ENCODE peak calls at places on chromosomes 4 and X, in seven cellular contexts. One of them, this sample, is unnamed.

GRCh38 chr4:105305019-105305836 is 158.6 kb downstream of the TET2 start:
- DNase-seq in neuronal stem cell: no peak
- DNase-seq in IMR-90: no peak
- DNase-seq in H9: no peak
- DNase-seq in H1: no peak
- DNase-seq in mesenchymal stem cell: no peak
- DNase-seq in trophoblast cell: no peak
- DNase-seq in this sample: no peak

GRCh38 chrX:47607091-47607490 is 12.6 kb downstream of the SYN1 start:
- DNase-seq in trophoblast cell: no peak
- DNase-seq in IMR-90: no peak
- DNase-seq in H1: no peak
- DNase-seq in mesenchymal stem cell: peak; percentile 22
- DNase-seq in H9: no peak
- DNase-seq in neuronal stem cell: no peak
- DNase-seq in this sample: no peak

GRCh38 chr4:61068025-61068424 is 132.1 kb upstream of the ADGRL3 start:
- DNase-seq in neuronal stem cell: no peak
- DNase-seq in IMR-90: no peak
- DNase-seq in H9: no peak
- DNase-seq in mesenchymal stem cell: no peak
- DNase-seq in H1: no peak
- DNase-seq in trophoblast cell: no peak
- DNase-seq in this sample: no peak

GRCh38 chr4:38099908-38100407 is 139.8 kb downstream of the PTTG2 start:
- DNase-seq in neuronal stem cell: no peak
- DNase-seq in IMR-90: peak; percentile 87
- DNase-seq in H1: no peak
- DNase-seq in mesenchymal stem cell: peak; percentile 95
- DNase-seq in trophoblast cell: peak; percentile 51
- DNase-seq in H9: no peak
- DNase-seq in this sample: no peak

GRCh38 chr4:115028682-115029385 is 84.6 kb downstream of the NDST4 start:
- DNase-seq in trophoblast cell: no peak
- DNase-seq in H1: no peak
- DNase-seq in mesenchymal stem cell: no peak
- DNase-seq in neuronal stem cell: no peak
- DNase-seq in H9: no peak
- DNase-seq in IMR-90: no peak
- DNase-seq in this sample: peak; percentile 6

GRCh38 chr4:110869114-110869513 is 246.2 kb upstream of the PITX2 start:
- DNase-seq in IMR-90: peak; percentile 79
- DNase-seq in H1: no peak
- DNase-seq in neuronal stem cell: no peak
- DNase-seq in mesenchymal stem cell: no peak
- DNase-seq in H9: no peak
- DNase-seq in trophoblast cell: no peak
- DNase-seq in this sample: no peak

GRCh38 chrX:77505227-77505626 is 58.0 kb downstream of the FGF16 start:
- DNase-seq in neuronal stem cell: no peak
- DNase-seq in IMR-90: peak; percentile 69
- DNase-seq in trophoblast cell: no peak
- DNase-seq in H1: no peak
- DNase-seq in H9: no peak
- DNase-seq in mesenchymal stem cell: peak; percentile 31
- DNase-seq in this sample: no peak

GRCh38 chrX:104117753-104118152 is 5.4 kb downstream of the ZCCHC18 start:
- DNase-seq in H1: no peak
- DNase-seq in IMR-90: no peak
- DNase-seq in neuronal stem cell: no peak
- DNase-seq in H9: no peak
- DNase-seq in trophoblast cell: no peak
- DNase-seq in mesenchymal stem cell: no peak
- DNase-seq in this sample: no peak

GRCh38 chr4:48109413-48110263 is 24.4 kb downstream of the TXK start:
- DNase-seq in neuronal stem cell: no peak
- DNase-seq in trophoblast cell: peak; percentile 33
- DNase-seq in H9: no peak
- DNase-seq in H1: no peak
- DNase-seq in mesenchymal stem cell: peak; percentile 46
- DNase-seq in IMR-90: peak; percentile 40
- DNase-seq in this sample: peak; percentile 83

GRCh38 chr4:3768842-3769641 is 2.9 kb downstream of the ADRA2C start:
- DNase-seq in mesenchymal stem cell: no peak
- DNase-seq in H9: no peak
- DNase-seq in IMR-90: no peak
- DNase-seq in trophoblast cell: no peak
- DNase-seq in neuronal stem cell: no peak
- DNase-seq in H1: no peak
- DNase-seq in this sample: no peak
- H3K27me3 ChIP-seq in mesenchymal stem cell: peaks cover 69% of the 10 kb centered on the region
- H3K27me3 ChIP-seq in H9: peaks cover 6% of the 10 kb centered on the region
- H3K27me3 ChIP-seq in IMR-90: peaks cover 77% of the 10 kb centered on the region
- H3K27me3 ChIP-seq in trophoblast cell: peaks cover 10% of the 10 kb centered on the region
- H3K27me3 ChIP-seq in neuronal stem cell: peaks cover 85% of the 10 kb centered on the region
- H3K27me3 ChIP-seq in H1: peaks cover 38% of the 10 kb centered on the region
- H3K27me3 ChIP-seq in this sample: no peaks in the 10 kb centered on the region

DNA sequence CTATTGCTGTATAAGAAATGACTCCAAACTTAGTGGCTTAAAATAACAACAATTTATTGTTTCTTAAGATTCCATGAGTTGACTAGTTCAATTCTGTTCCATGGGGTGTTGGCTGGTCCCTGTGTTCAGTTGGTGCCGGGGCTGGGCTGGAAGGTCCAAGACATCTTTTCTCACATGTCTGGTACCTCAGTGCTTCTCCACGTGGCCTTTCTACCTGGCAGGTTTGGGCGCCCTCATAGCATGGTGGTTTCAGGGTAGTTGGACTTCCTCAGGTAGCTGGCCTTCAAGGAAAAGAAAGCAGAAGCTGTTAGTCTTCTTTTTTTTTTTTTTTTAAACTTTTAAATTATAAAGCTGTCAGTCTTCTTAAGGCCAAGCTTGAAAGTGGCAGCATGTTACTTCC is 104.6 kb upstream of the LIMCH1 start:
- DNase-seq in H1: no peak
- DNase-seq in mesenchymal stem cell: no peak
- DNase-seq in trophoblast cell: no peak
- DNase-seq in H9: no peak
- DNase-seq in neuronal stem cell: no peak
- DNase-seq in IMR-90: no peak
- DNase-seq in this sample: no peak
- H3K4ac ChIP-seq in H1: peak overlapping the region; percentile 96
- H3K4ac ChIP-seq in mesenchymal stem cell: no peak overlapping the region
- H3K4ac ChIP-seq in trophoblast cell: peak overlapping the region; percentile 64
- H3K4ac ChIP-seq in H9: peak overlapping the region; percentile 29
- H3K4ac ChIP-seq in neuronal stem cell: no peak overlapping the region
- H3K4ac ChIP-seq in IMR-90: no peak overlapping the region
- H3K4ac ChIP-seq in this sample: peak overlapping the region; percentile 88

GRCh38 chrX:115229337-115229991 is 4.4 kb downstream of the LRCH2 start:
- DNase-seq in IMR-90: no peak
- DNase-seq in H1: no peak
- DNase-seq in neuronal stem cell: no peak
- DNase-seq in trophoblast cell: no peak
- DNase-seq in H9: no peak
- DNase-seq in mesenchymal stem cell: no peak
- DNase-seq in this sample: no peak

GRCh38 chrX:115234220-115234557 is 293 bp upstream of the LRCH2 start:
- DNase-seq in mesenchymal stem cell: peak; percentile 65
- DNase-seq in trophoblast cell: no peak
- DNase-seq in H1: no peak
- DNase-seq in H9: no peak
- DNase-seq in IMR-90: no peak
- DNase-seq in neuronal stem cell: no peak
- DNase-seq in this sample: no peak

GRCh38 chrX:115232933-115233496 is 881 bp downstream of the LRCH2 start:
- DNase-seq in H1: no peak
- DNase-seq in IMR-90: no peak
- DNase-seq in trophoblast cell: no peak
- DNase-seq in H9: no peak
- DNase-seq in mesenchymal stem cell: no peak
- DNase-seq in neuronal stem cell: no peak
- DNase-seq in this sample: no peak

DNA sequence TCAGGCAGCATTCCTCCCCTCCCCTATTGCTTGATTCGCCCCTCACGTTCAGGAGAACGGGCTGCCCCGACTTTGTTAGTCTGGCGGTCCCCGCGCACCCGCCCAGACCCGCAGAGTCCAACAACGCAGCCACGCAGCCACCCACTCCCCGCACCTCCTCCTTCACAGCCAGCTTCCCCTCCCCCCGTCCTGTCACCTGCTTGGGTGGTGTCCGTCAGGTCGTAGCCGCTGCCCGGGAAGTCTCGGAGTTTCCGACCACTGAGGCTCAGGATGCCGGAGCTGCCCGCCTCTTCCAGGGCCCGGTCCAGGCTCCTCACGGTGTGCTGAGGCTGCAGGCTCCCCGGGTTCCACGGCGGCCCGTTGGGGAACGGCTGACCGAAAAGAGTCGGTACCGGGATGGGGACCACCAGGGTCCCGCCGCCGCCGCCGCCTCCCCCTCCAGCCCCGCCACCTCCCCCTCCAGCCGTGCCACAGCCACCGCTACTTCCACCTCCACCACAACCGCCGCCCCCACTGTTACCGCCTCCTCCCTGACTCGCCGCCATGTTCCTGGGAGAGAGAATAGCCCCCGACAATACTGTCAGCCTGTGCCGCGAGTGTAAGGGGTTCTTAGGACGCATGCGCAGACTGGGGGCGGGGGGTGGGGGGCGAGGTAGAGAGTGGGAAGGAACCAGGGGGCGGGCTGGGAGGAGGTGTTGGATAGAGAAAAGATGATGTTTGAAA is at the start of gene LRCH2:
- DNase-seq in mesenchymal stem cell: peak; percentile 62
- DNase-seq in IMR-90: peak; percentile 41
- DNase-seq in H9: peak; percentile 69
- DNase-seq in neuronal stem cell: peak; percentile 49
- DNase-seq in trophoblast cell: no peak
- DNase-seq in H1: peak; percentile 55
- DNase-seq in this sample: peak; percentile 30
- H3K9ac ChIP-seq in mesenchymal stem cell: peak within 1 kb of the TSS; percentile 85
- H3K9ac ChIP-seq in IMR-90: peak within 1 kb of the TSS; percentile 87
- H3K9ac ChIP-seq in H9: peak within 1 kb of the TSS; percentile 38
- H3K9ac ChIP-seq in neuronal stem cell: peak within 1 kb of the TSS; percentile 88
- H3K9ac ChIP-seq in trophoblast cell: no peak within 1 kb of the TSS
- H3K9ac ChIP-seq in H1: peak within 1 kb of the TSS; percentile 7
- H3K9ac ChIP-seq in this sample: no peak within 1 kb of the TSS

GRCh38 chrX:120308558-120308957 is 2.7 kb downstream of the TMEM255A start:
- DNase-seq in trophoblast cell: no peak
- DNase-seq in H1: peak; percentile 60
- DNase-seq in IMR-90: no peak
- DNase-seq in H9: peak; percentile 79
- DNase-seq in mesenchymal stem cell: no peak
- DNase-seq in neuronal stem cell: peak; percentile 53
- DNase-seq in this sample: peak; percentile 84

GRCh38 chrX:120311632-120312000 is 355 bp upstream of the TMEM255A start:
- DNase-seq in H9: no peak
- DNase-seq in neuronal stem cell: no peak
- DNase-seq in H1: no peak
- DNase-seq in trophoblast cell: no peak
- DNase-seq in mesenchymal stem cell: no peak
- DNase-seq in IMR-90: no peak
- DNase-seq in this sample: no peak

GRCh38 chrX:120310861-120311631 is at the start of gene TMEM255A:
- DNase-seq in mesenchymal stem cell: no peak
- DNase-seq in H1: peak; percentile 56
- DNase-seq in IMR-90: no peak
- DNase-seq in neuronal stem cell: peak; percentile 18
- DNase-seq in H9: peak; percentile 61
- DNase-seq in trophoblast cell: peak; percentile 7
- DNase-seq in this sample: peak; percentile 71

GRCh38 chrX:120308959-120309872 is 2.0 kb downstream of the TMEM255A start:
- DNase-seq in mesenchymal stem cell: peak; percentile 47
- DNase-seq in trophoblast cell: peak; percentile 24
- DNase-seq in neuronal stem cell: peak; percentile 54
- DNase-seq in H9: peak; percentile 81
- DNase-seq in IMR-90: peak; percentile 14
- DNase-seq in H1: peak; percentile 52
- DNase-seq in this sample: peak; percentile 94

GRCh38 chrX:120309873-120310730 is 1.2 kb downstream of the TMEM255A start:
- DNase-seq in mesenchymal stem cell: no peak
- DNase-seq in trophoblast cell: peak; percentile 3
- DNase-seq in IMR-90: no peak
- DNase-seq in neuronal stem cell: peak; percentile 26
- DNase-seq in H1: peak; percentile 48
- DNase-seq in H9: peak; percentile 31
- DNase-seq in this sample: peak; percentile 82
- H3K27me3 ChIP-seq in mesenchymal stem cell: peaks cover 62% of the 10 kb centered on the region
- H3K27me3 ChIP-seq in trophoblast cell: peaks cover 19% of the 10 kb centered on the region
- H3K27me3 ChIP-seq in IMR-90: peaks cover 34% of the 10 kb centered on the region
- H3K27me3 ChIP-seq in neuronal stem cell: peaks cover 77% of the 10 kb centered on the region
- H3K27me3 ChIP-seq in H1: peaks cover 63% of the 10 kb centered on the region
- H3K27me3 ChIP-seq in H9: peaks cover 37% of the 10 kb centered on the region
- H3K27me3 ChIP-seq in this sample: no peaks in the 10 kb centered on the region

GRCh38 chr4:186196063-186196462 is 4.7 kb downstream of the CYP4V2 start:
- DNase-seq in neuronal stem cell: no peak
- DNase-seq in H9: no peak
- DNase-seq in mesenchymal stem cell: no peak
- DNase-seq in H1: no peak
- DNase-seq in trophoblast cell: no peak
- DNase-seq in IMR-90: no peak
- DNase-seq in this sample: no peak
- H3K4ac ChIP-seq in neuronal stem cell: no peak overlapping the region
- H3K4ac ChIP-seq in H9: no peak overlapping the region
- H3K4ac ChIP-seq in mesenchymal stem cell: no peak overlapping the region
- H3K4ac ChIP-seq in H1: no peak overlapping the region
- H3K4ac ChIP-seq in trophoblast cell: no peak overlapping the region
- H3K4ac ChIP-seq in IMR-90: no peak overlapping the region
- H3K4ac ChIP-seq in this sample: no peak overlapping the region

DNA sequence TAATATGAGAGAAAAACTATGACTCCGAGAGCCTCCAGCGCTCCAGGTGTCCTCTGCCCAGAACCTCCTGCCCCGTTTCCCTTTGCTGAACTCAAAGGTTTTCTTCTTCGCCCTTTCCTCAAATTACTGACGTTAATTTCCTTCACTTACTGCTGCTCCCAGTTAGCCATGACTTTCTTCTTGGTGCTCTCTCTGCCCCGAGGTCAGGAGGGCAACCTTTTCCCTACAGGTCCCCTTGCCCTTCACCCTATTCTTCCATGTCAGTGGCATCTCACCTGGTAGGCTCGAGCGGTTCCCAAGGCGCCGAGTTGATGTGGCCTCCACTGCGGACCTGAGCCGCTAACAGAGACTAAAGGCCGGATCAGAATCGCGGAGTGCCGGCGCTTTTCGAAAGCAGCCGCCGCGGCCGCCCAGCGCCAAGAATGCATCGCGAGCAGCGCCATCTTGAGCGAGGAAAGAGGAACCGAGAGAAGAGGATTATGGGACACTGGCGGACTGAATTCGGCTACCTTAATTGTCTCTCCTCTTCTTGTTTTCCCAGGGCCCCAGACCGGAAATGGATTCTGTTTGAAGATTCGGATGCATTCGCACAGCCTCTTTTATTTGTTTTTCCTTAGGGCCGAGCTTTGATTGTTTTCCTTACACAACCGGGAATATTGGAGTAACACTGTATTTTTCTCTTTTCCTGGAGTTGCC is at the start of gene ABCB7:
- DNase-seq in H1: peak; percentile 62
- DNase-seq in trophoblast cell: peak; percentile 55
- DNase-seq in mesenchymal stem cell: peak; percentile 83
- DNase-seq in H9: peak; percentile 59
- DNase-seq in neuronal stem cell: peak; percentile 35
- DNase-seq in IMR-90: peak; percentile 67
- DNase-seq in this sample: peak; percentile 84
- H3K9ac ChIP-seq in H1: peak within 1 kb of the TSS; percentile 91
- H3K9ac ChIP-seq in trophoblast cell: peak within 1 kb of the TSS; percentile 85
- H3K9ac ChIP-seq in mesenchymal stem cell: peak within 1 kb of the TSS; percentile 96
- H3K9ac ChIP-seq in H9: peak within 1 kb of the TSS; percentile 87
- H3K9ac ChIP-seq in neuronal stem cell: peak within 1 kb of the TSS; percentile 21
- H3K9ac ChIP-seq in IMR-90: peak within 1 kb of the TSS; percentile 91
- H3K9ac ChIP-seq in this sample: peak within 1 kb of the TSS; percentile 73

GRCh38 chr4:107034982-107035710 is 967 bp downstream of the DKK2 start:
- DNase-seq in trophoblast cell: no peak
- DNase-seq in mesenchymal stem cell: peak; percentile 44
- DNase-seq in neuronal stem cell: peak; percentile 47
- DNase-seq in H9: peak; percentile 61
- DNase-seq in H1: no peak
- DNase-seq in IMR-90: peak; percentile 3
- DNase-seq in this sample: peak; percentile 62
- H3K27me3 ChIP-seq in trophoblast cell: peaks cover 35% of the 10 kb centered on the region
- H3K27me3 ChIP-seq in mesenchymal stem cell: peaks cover 15% of the 10 kb centered on the region
- H3K27me3 ChIP-seq in neuronal stem cell: peaks cover 44% of the 10 kb centered on the region
- H3K27me3 ChIP-seq in H9: peaks cover 33% of the 10 kb centered on the region
- H3K27me3 ChIP-seq in H1: peaks cover 46% of the 10 kb centered on the region
- H3K27me3 ChIP-seq in IMR-90: peaks cover 37% of the 10 kb centered on the region
- H3K27me3 ChIP-seq in this sample: peaks cover 23% of the 10 kb centered on the region